ENCODE peak calls at places on chromosomes 6 and 20, in four cellular contexts. L, X, H and E are unnamed samples.

GRCh38 chr6:39847216-39847615 is 55.0 kb downstream of the DAAM2 start:
- DNase-seq in L (no peak), X (no peak), H (no peak), E (peak; percentile 20)

GRCh38 chr20:57442888-57443239 is 51.7 kb downstream of the RBM38 start:
- DNase-seq in L (no peak), X (no peak), H (no peak), E (no peak)

GRCh38 chr20:61285691-61286090 is 33.6 kb downstream of the CDH4 start:
- DNase-seq in L (no peak), X (no peak), H (no peak), E (no peak)

GRCh38 chr6:106117579-106117978 is 31.4 kb downstream of the PRDM1 start:
- DNase-seq in L (no peak), X (no peak), H (no peak), E (no peak)

GRCh38 chr6:100491947-100492670 is 27.4 kb upstream of the SIM1 start:
- DNase-seq in L (no peak), X (no peak), H (no peak), E (no peak)

GRCh38 chr6:136640132-136640915 is 90.1 kb upstream of the MAP7 start:
- DNase-seq in L (no peak), X (no peak), H (no peak), E (peak; percentile 43)

GRCh38 chr6:155505560-155505959 is 49.9 kb upstream of the NOX3 start:
- DNase-seq in L (no peak), X (no peak), H (no peak), E (no peak)

GRCh38 chr6:71529769-71530168 is 241.2 kb downstream of the OGFRL1 start:
- DNase-seq in L (no peak), X (no peak), H (no peak), E (no peak)

GRCh38 chr6:84854801-84855400 is 90.5 kb upstream of the TBX18 start:
- DNase-seq in L (no peak), X (no peak), H (no peak), E (no peak)

GRCh38 chr6:143647712-143648111 is 30.1 kb upstream of the PHACTR2 start:
- DNase-seq in L (no peak), X (no peak), H (no peak), E (no peak)

GRCh38 chr6:131524695-131525336 is 48.2 kb upstream of the ARG1 start:
- DNase-seq in L (no peak), X (no peak), H (no peak), E (no peak)

GRCh38 chr20:44021186-44021585 is 106.5 kb downstream of the TOX2 start:
- DNase-seq in L (no peak), X (no peak), H (no peak), E (no peak)

GRCh38 chr6:107318100-107318736 is 141.1 kb downstream of the PDSS2 start:
- DNase-seq in L (peak; percentile 9), X (peak; percentile 50), H (peak; percentile 64), E (peak; percentile 67)

GRCh38 chr20:11895832-11896484 is 21.7 kb upstream of the BTBD3 start:
- DNase-seq in L (no peak), X (no peak), H (no peak), E (no peak)
- H3K4me3 ChIP-seq in L (no peak overlapping the region), X (no peak overlapping the region), H (no peak overlapping the region), E (no peak overlapping the region)

GRCh38 chr6:153045271-153045670 is 42.8 kb upstream of the MTRF1L start:
- DNase-seq in L (no peak), X (no peak), H (no peak), E (no peak)
- H3K36me3 ChIP-seq in L (no peaks in the 10 kb centered on the region), X (no peaks in the 10 kb centered on the region), H (no peaks in the 10 kb centered on the region), E (no peaks in the 10 kb centered on the region)

GRCh38 chr20:7346562-7346961 is 579.1 kb downstream of the BMP2 start:
- DNase-seq in L (no peak), X (no peak), H (no peak), E (no peak)
- TF ChIP-seq CTCF in L (no peak), X (no peak), H (no peak), E (no peak)

DNA sequence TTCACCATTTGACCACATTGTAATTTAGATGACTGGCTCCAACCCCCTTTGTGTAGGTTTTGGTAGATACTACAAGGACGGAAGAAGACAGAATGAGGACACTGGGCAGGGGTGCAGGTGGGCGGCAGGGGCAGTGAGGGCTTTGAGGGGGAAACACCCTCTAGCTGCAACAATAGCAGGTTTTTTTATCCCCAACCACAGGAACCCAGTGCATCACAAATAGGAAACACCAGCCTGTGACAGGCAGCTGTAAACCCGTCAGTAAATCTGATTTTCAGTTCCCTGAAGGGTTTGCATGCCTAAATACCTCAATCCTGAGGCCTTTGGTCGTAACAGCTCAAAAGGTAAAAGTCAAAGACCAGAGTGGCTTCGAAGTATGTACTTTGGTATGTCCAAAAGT is 4.5 kb downstream of the DTNBP1 start:
- DNase-seq in L (peak; percentile 60), X (no peak), H (no peak), E (no peak)
- H3K4me3 ChIP-seq in L (no peak overlapping the region), X (no peak overlapping the region), H (no peak overlapping the region), E (no peak overlapping the region)

DNA sequence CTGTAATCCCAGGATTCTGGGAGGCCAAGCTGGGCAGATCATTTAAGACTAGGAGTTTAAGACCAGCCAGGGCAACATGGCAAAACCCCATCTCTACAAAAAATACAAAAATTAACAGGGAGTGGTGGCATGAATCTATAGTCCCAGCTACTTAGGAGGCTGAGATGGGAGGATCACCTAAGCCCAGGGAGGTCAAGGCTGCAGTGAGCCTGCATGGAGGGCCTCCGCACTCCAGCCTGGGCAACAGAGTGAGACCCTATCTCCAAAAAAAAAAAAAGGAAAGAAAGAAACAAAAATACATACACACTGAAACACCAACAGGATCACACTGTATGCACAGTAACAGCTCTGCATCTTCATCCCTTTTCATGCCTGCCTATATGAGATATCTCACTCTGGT is 41.7 kb downstream of the STAU1 start:
- DNase-seq in L (no peak), X (no peak), H (no peak), E (no peak)
- H3K36me3 ChIP-seq in L (peaks cover 14% of the 10 kb centered on the region), X (peaks cover 2% of the 10 kb centered on the region), H (peaks cover 64% of the 10 kb centered on the region), E (peaks cover 27% of the 10 kb centered on the region)

GRCh38 chr6:133241088-133241900 is at the start of gene EYA4:
- DNase-seq in L (peak; percentile 15), X (no peak), H (peak; percentile 58), E (no peak)
- TF ChIP-seq CTCF in L (no peak), X (no peak), H (no peak), E (no peak)

GRCh38 chr6:3052481-3053230 is 15.6 kb upstream of the RIPK1 start:
- DNase-seq in L (no peak), X (no peak), H (no peak), E (no peak)
- H3K4me3 ChIP-seq in L (no peak overlapping the region), X (no peak overlapping the region), H (no peak overlapping the region), E (no peak overlapping the region)